ENCODE peak calls at places on chromosomes 3 and 15, in six cellular contexts. One of them, this sample, is unnamed.

GRCh38 chr3:115831864-115832263 is 208.6 kb downstream of the GAP43 start:
- DNase-seq in NCI-H2081: no peak
- DNase-seq in stimulated activated naive CD4-positive, alpha-beta T cell: no peak
- DNase-seq in lung microvascular endothelial cell: no peak
- DNase-seq in left colon: no peak
- DNase-seq in heart left ventricle: no peak
- DNase-seq in this sample: no peak

GRCh38 chr3:172709776-172710708 is 825 bp downstream of the NCEH1 start:
- DNase-seq in NCI-H2081: peak; percentile 49
- DNase-seq in stimulated activated naive CD4-positive, alpha-beta T cell: no peak
- DNase-seq in lung microvascular endothelial cell: peak; percentile 45
- DNase-seq in left colon: no peak
- DNase-seq in heart left ventricle: peak; percentile 37
- DNase-seq in this sample: no peak

GRCh38 chr3:133276594-133276993 is 123.3 kb upstream of the BFSP2 start:
- DNase-seq in NCI-H2081: peak; percentile 17
- DNase-seq in stimulated activated naive CD4-positive, alpha-beta T cell: no peak
- DNase-seq in lung microvascular endothelial cell: no peak
- DNase-seq in left colon: no peak
- DNase-seq in heart left ventricle: no peak
- DNase-seq in this sample: no peak

GRCh38 chr15:39583586-39584265 is 2.8 kb downstream of the THBS1 start:
- DNase-seq in NCI-H2081: no peak
- DNase-seq in stimulated activated naive CD4-positive, alpha-beta T cell: no peak
- DNase-seq in lung microvascular endothelial cell: peak; percentile 71
- DNase-seq in left colon: peak; percentile 28
- DNase-seq in heart left ventricle: no peak
- DNase-seq in this sample: no peak

GRCh38 chr3:16849240-16849639 is 35.5 kb upstream of the PLCL2 start:
- DNase-seq in NCI-H2081: peak; percentile 83
- DNase-seq in stimulated activated naive CD4-positive, alpha-beta T cell: no peak
- DNase-seq in lung microvascular endothelial cell: peak; percentile 63
- DNase-seq in left colon: peak; percentile 83
- DNase-seq in heart left ventricle: peak; percentile 72
- DNase-seq in this sample: peak; percentile 48

GRCh38 chr3:61669203-61669602 is 107.8 kb downstream of the PTPRG start:
- DNase-seq in NCI-H2081: no peak
- DNase-seq in stimulated activated naive CD4-positive, alpha-beta T cell: no peak
- DNase-seq in lung microvascular endothelial cell: no peak
- DNase-seq in left colon: no peak
- DNase-seq in heart left ventricle: no peak
- DNase-seq in this sample: no peak

GRCh38 chr3:150147776-150148175 is 177.1 kb upstream of the PFN2 start:
- DNase-seq in NCI-H2081: no peak
- DNase-seq in stimulated activated naive CD4-positive, alpha-beta T cell: no peak
- DNase-seq in lung microvascular endothelial cell: peak; percentile 31
- DNase-seq in left colon: no peak
- DNase-seq in heart left ventricle: no peak
- DNase-seq in this sample: no peak

GRCh38 chr3:109943181-109943580 is 605.8 kb upstream of the DPPA4 start:
- DNase-seq in NCI-H2081: no peak
- DNase-seq in stimulated activated naive CD4-positive, alpha-beta T cell: no peak
- DNase-seq in lung microvascular endothelial cell: no peak
- DNase-seq in left colon: no peak
- DNase-seq in heart left ventricle: no peak
- DNase-seq in this sample: no peak

GRCh38 chr3:48276856-48277641 is 36.1 kb downstream of the ZNF589 start:
- DNase-seq in NCI-H2081: no peak
- DNase-seq in stimulated activated naive CD4-positive, alpha-beta T cell: no peak
- DNase-seq in lung microvascular endothelial cell: no peak
- DNase-seq in left colon: no peak
- DNase-seq in heart left ventricle: no peak
- DNase-seq in this sample: no peak

GRCh38 chr3:72766866-72767265 is 81.4 kb downstream of the SHQ1 start:
- DNase-seq in NCI-H2081: no peak
- DNase-seq in stimulated activated naive CD4-positive, alpha-beta T cell: no peak
- DNase-seq in lung microvascular endothelial cell: no peak
- DNase-seq in left colon: no peak
- DNase-seq in heart left ventricle: no peak
- DNase-seq in this sample: no peak

GRCh38 chr15:71083349-71083748 is 31.9 kb upstream of the THSD4 start:
- DNase-seq in NCI-H2081: no peak
- DNase-seq in stimulated activated naive CD4-positive, alpha-beta T cell: no peak
- DNase-seq in lung microvascular endothelial cell: peak; percentile 91
- DNase-seq in left colon: no peak
- DNase-seq in heart left ventricle: peak; percentile 44
- DNase-seq in this sample: no peak

GRCh38 chr15:76678766-76679165 is 226.4 kb downstream of the SCAPER start:
- DNase-seq in NCI-H2081: no peak
- DNase-seq in stimulated activated naive CD4-positive, alpha-beta T cell: no peak
- DNase-seq in lung microvascular endothelial cell: no peak
- DNase-seq in left colon: no peak
- DNase-seq in heart left ventricle: no peak
- DNase-seq in this sample: no peak

GRCh38 chr3:134696155-134696554 is 45.3 kb upstream of the KY start:
- DNase-seq in NCI-H2081: no peak
- DNase-seq in stimulated activated naive CD4-positive, alpha-beta T cell: no peak
- DNase-seq in lung microvascular endothelial cell: no peak
- DNase-seq in left colon: no peak
- DNase-seq in heart left ventricle: peak; percentile 27
- DNase-seq in this sample: no peak

GRCh38 chr15:41558400-41559238 is at the start of gene TYRO3:
- DNase-seq in NCI-H2081: peak; percentile 59
- DNase-seq in stimulated activated naive CD4-positive, alpha-beta T cell: peak; percentile 69
- DNase-seq in lung microvascular endothelial cell: peak; percentile 51
- DNase-seq in left colon: peak; percentile 56
- DNase-seq in heart left ventricle: peak; percentile 59
- DNase-seq in this sample: peak; percentile 62

GRCh38 chr15:68812596-68813548 is 7.8 kb downstream of the ANP32A start:
- DNase-seq in NCI-H2081: no peak
- DNase-seq in stimulated activated naive CD4-positive, alpha-beta T cell: no peak
- DNase-seq in lung microvascular endothelial cell: no peak
- DNase-seq in left colon: no peak
- DNase-seq in heart left ventricle: no peak
- DNase-seq in this sample: no peak

GRCh38 chr3:177421176-177421782 is 224.0 kb upstream of the TBL1XR1 start:
- DNase-seq in NCI-H2081: no peak
- DNase-seq in stimulated activated naive CD4-positive, alpha-beta T cell: no peak
- DNase-seq in lung microvascular endothelial cell: no peak
- DNase-seq in left colon: no peak
- DNase-seq in heart left ventricle: peak; percentile 29
- DNase-seq in this sample: no peak

GRCh38 chr3:65851827-65852226 is 186.9 kb downstream of the MAGI1 start:
- DNase-seq in NCI-H2081: no peak
- DNase-seq in stimulated activated naive CD4-positive, alpha-beta T cell: no peak
- DNase-seq in lung microvascular endothelial cell: no peak
- DNase-seq in left colon: no peak
- DNase-seq in heart left ventricle: no peak
- DNase-seq in this sample: no peak

GRCh38 chr3:149507491-149508324 is 33.2 kb downstream of the TM4SF4 start:
- DNase-seq in NCI-H2081: no peak
- DNase-seq in stimulated activated naive CD4-positive, alpha-beta T cell: no peak
- DNase-seq in lung microvascular endothelial cell: peak; percentile 22
- DNase-seq in left colon: no peak
- DNase-seq in heart left ventricle: no peak
- DNase-seq in this sample: no peak

GRCh38 chr15:67373971-67374370 is 119.4 kb downstream of the IQCH start:
- DNase-seq in NCI-H2081: no peak
- DNase-seq in stimulated activated naive CD4-positive, alpha-beta T cell: no peak
- DNase-seq in lung microvascular endothelial cell: no peak
- DNase-seq in left colon: no peak
- DNase-seq in heart left ventricle: no peak
- DNase-seq in this sample: no peak

GRCh38 chr3:127351350-127351749 is 63.5 kb upstream of the PRR20G start:
- DNase-seq in NCI-H2081: no peak
- DNase-seq in stimulated activated naive CD4-positive, alpha-beta T cell: no peak
- DNase-seq in lung microvascular endothelial cell: no peak
- DNase-seq in left colon: no peak
- DNase-seq in heart left ventricle: no peak
- DNase-seq in this sample: no peak

GRCh38 chr15:75204340-75205063 is 2.8 kb downstream of the C15orf39 start:
- DNase-seq in NCI-H2081: peak; percentile 92
- DNase-seq in stimulated activated naive CD4-positive, alpha-beta T cell: peak; percentile 76
- DNase-seq in lung microvascular endothelial cell: peak; percentile 93
- DNase-seq in left colon: peak; percentile 96
- DNase-seq in heart left ventricle: peak; percentile 94
- DNase-seq in this sample: peak; percentile 80

GRCh38 chr3:136630911-136631310 is 121.3 kb downstream of the STAG1 start:
- DNase-seq in NCI-H2081: no peak
- DNase-seq in stimulated activated naive CD4-positive, alpha-beta T cell: no peak
- DNase-seq in lung microvascular endothelial cell: no peak
- DNase-seq in left colon: no peak
- DNase-seq in heart left ventricle: no peak
- DNase-seq in this sample: no peak

GRCh38 chr15:40002295-40002694 is 36.7 kb downstream of the SRP14 start:
- DNase-seq in NCI-H2081: no peak
- DNase-seq in stimulated activated naive CD4-positive, alpha-beta T cell: no peak
- DNase-seq in lung microvascular endothelial cell: no peak
- DNase-seq in left colon: peak; percentile 31
- DNase-seq in heart left ventricle: no peak
- DNase-seq in this sample: no peak

GRCh38 chr15:55343168-55343567 is 24.1 kb downstream of the PIGB start:
- DNase-seq in NCI-H2081: peak; percentile 62
- DNase-seq in stimulated activated naive CD4-positive, alpha-beta T cell: no peak
- DNase-seq in lung microvascular endothelial cell: no peak
- DNase-seq in left colon: no peak
- DNase-seq in heart left ventricle: no peak
- DNase-seq in this sample: no peak

GRCh38 chr3:194313642-194314430 is 37.3 kb downstream of the CPN2 start:
- DNase-seq in NCI-H2081: peak; percentile 73
- DNase-seq in stimulated activated naive CD4-positive, alpha-beta T cell: no peak
- DNase-seq in lung microvascular endothelial cell: no peak
- DNase-seq in left colon: peak; percentile 50
- DNase-seq in heart left ventricle: no peak
- DNase-seq in this sample: no peak

GRCh38 chr15:61556037-61556648 is 327.0 kb upstream of the RORA start:
- DNase-seq in NCI-H2081: no peak
- DNase-seq in stimulated activated naive CD4-positive, alpha-beta T cell: no peak
- DNase-seq in lung microvascular endothelial cell: peak; percentile 51
- DNase-seq in left colon: no peak
- DNase-seq in heart left ventricle: no peak
- DNase-seq in this sample: no peak

GRCh38 chr15:27235161-27235560 is 264.2 kb downstream of the GABRG3 start:
- DNase-seq in NCI-H2081: no peak
- DNase-seq in stimulated activated naive CD4-positive, alpha-beta T cell: no peak
- DNase-seq in lung microvascular endothelial cell: no peak
- DNase-seq in left colon: no peak
- DNase-seq in heart left ventricle: no peak
- DNase-seq in this sample: no peak

GRCh38 chr3:57179580-57180410 is 14.6 kb upstream of the IL17RD start:
- DNase-seq in NCI-H2081: peak; percentile 10
- DNase-seq in stimulated activated naive CD4-positive, alpha-beta T cell: no peak
- DNase-seq in lung microvascular endothelial cell: peak; percentile 35
- DNase-seq in left colon: no peak
- DNase-seq in heart left ventricle: no peak
- DNase-seq in this sample: no peak

GRCh38 chr3:11211531-11212300 is 57.4 kb downstream of the HRH1 start:
- DNase-seq in NCI-H2081: no peak
- DNase-seq in stimulated activated naive CD4-positive, alpha-beta T cell: no peak
- DNase-seq in lung microvascular endothelial cell: peak; percentile 54
- DNase-seq in left colon: no peak
- DNase-seq in heart left ventricle: no peak
- DNase-seq in this sample: no peak

GRCh38 chr3:51943451-51944391 is 1.6 kb downstream of the PARP3 start:
- DNase-seq in NCI-H2081: no peak
- DNase-seq in stimulated activated naive CD4-positive, alpha-beta T cell: no peak
- DNase-seq in lung microvascular endothelial cell: no peak
- DNase-seq in left colon: no peak
- DNase-seq in heart left ventricle: no peak
- DNase-seq in this sample: no peak

GRCh38 chr3:38843898-38844297 is 27.9 kb upstream of the SCN10A start:
- DNase-seq in NCI-H2081: peak; percentile 70
- DNase-seq in stimulated activated naive CD4-positive, alpha-beta T cell: no peak
- DNase-seq in lung microvascular endothelial cell: peak; percentile 77
- DNase-seq in left colon: no peak
- DNase-seq in heart left ventricle: peak; percentile 16
- DNase-seq in this sample: no peak

GRCh38 chr15:59158701-59159034 is 48.0 kb upstream of the LDHAL6B start:
- DNase-seq in NCI-H2081: peak; percentile 73
- DNase-seq in stimulated activated naive CD4-positive, alpha-beta T cell: no peak
- DNase-seq in lung microvascular endothelial cell: no peak
- DNase-seq in left colon: no peak
- DNase-seq in heart left ventricle: no peak
- DNase-seq in this sample: no peak

GRCh38 chr3:170907519-170908234 is 760 bp downstream of the EIF5A2 start:
- DNase-seq in NCI-H2081: no peak
- DNase-seq in stimulated activated naive CD4-positive, alpha-beta T cell: no peak
- DNase-seq in lung microvascular endothelial cell: peak; percentile 13
- DNase-seq in left colon: no peak
- DNase-seq in heart left ventricle: no peak
- DNase-seq in this sample: no peak

GRCh38 chr3:158221426-158221825 is 111.5 kb downstream of the RSRC1 start:
- DNase-seq in NCI-H2081: no peak
- DNase-seq in stimulated activated naive CD4-positive, alpha-beta T cell: no peak
- DNase-seq in lung microvascular endothelial cell: no peak
- DNase-seq in left colon: no peak
- DNase-seq in heart left ventricle: no peak
- DNase-seq in this sample: no peak

GRCh38 chr3:150503402-150504099 is 42.7 kb downstream of the SERP1 start:
- DNase-seq in NCI-H2081: no peak
- DNase-seq in stimulated activated naive CD4-positive, alpha-beta T cell: no peak
- DNase-seq in lung microvascular endothelial cell: no peak
- DNase-seq in left colon: no peak
- DNase-seq in heart left ventricle: no peak
- DNase-seq in this sample: no peak

GRCh38 chr3:121482651-121483050 is 63.1 kb downstream of the POLQ start:
- DNase-seq in NCI-H2081: no peak
- DNase-seq in stimulated activated naive CD4-positive, alpha-beta T cell: no peak
- DNase-seq in lung microvascular endothelial cell: peak; percentile 56
- DNase-seq in left colon: no peak
- DNase-seq in heart left ventricle: no peak
- DNase-seq in this sample: no peak

GRCh38 chr3:119597548-119598288 is at the start of gene PLA1A:
- DNase-seq in NCI-H2081: no peak
- DNase-seq in stimulated activated naive CD4-positive, alpha-beta T cell: no peak
- DNase-seq in lung microvascular endothelial cell: peak; percentile 64
- DNase-seq in left colon: no peak
- DNase-seq in heart left ventricle: no peak
- DNase-seq in this sample: no peak

GRCh38 chr15:65275728-65276126 is 11.0 kb downstream of the PARP16 start:
- DNase-seq in NCI-H2081: no peak
- DNase-seq in stimulated activated naive CD4-positive, alpha-beta T cell: no peak
- DNase-seq in lung microvascular endothelial cell: no peak
- DNase-seq in left colon: no peak
- DNase-seq in heart left ventricle: no peak
- DNase-seq in this sample: no peak

GRCh38 chr3:32816439-32817194 is 1.2 kb upstream of the TRIM71 start:
- DNase-seq in NCI-H2081: no peak
- DNase-seq in stimulated activated naive CD4-positive, alpha-beta T cell: no peak
- DNase-seq in lung microvascular endothelial cell: peak; percentile 21
- DNase-seq in left colon: no peak
- DNase-seq in heart left ventricle: no peak
- DNase-seq in this sample: no peak

GRCh38 chr3:149895807-149896206 is 74.9 kb downstream of the PFN2 start:
- DNase-seq in NCI-H2081: no peak
- DNase-seq in stimulated activated naive CD4-positive, alpha-beta T cell: no peak
- DNase-seq in lung microvascular endothelial cell: no peak
- DNase-seq in left colon: no peak
- DNase-seq in heart left ventricle: no peak
- DNase-seq in this sample: no peak

This sample was measured in activated effector memory CD4-positive, alpha-beta T cell treated with Interleukin-2 at 50 U/mL for 16 hours.